ENCODE peak calls at places on chromosomes 4 and X, in five cellular contexts. One of them, this sample, is unnamed.

GRCh38 chrX:105221374-105221773 is 880 bp upstream of the TEX13A start:
- DNase-seq in GM23338: no peak
- DNase-seq in PC-9: no peak
- DNase-seq in DND-41: no peak
- DNase-seq in fibroblast of lung: no peak
- DNase-seq in this sample: no peak

GRCh38 chr4:145863191-145863590 is 75.4 kb downstream of the ZNF827 start:
- DNase-seq in GM23338: no peak
- DNase-seq in DND-41: no peak
- DNase-seq in PC-9: no peak
- DNase-seq in fibroblast of lung: no peak
- DNase-seq in this sample: no peak

GRCh38 chr4:85747871-85748491 is 273.0 kb downstream of the ARHGAP24 start:
- DNase-seq in fibroblast of lung: peak
- DNase-seq in GM23338: peak
- DNase-seq in DND-41: peak
- DNase-seq in PC-9: peak
- DNase-seq in this sample: peak

GRCh38 chr4:168724960-168725359 is 228.1 kb downstream of the PALLD start:
- DNase-seq in GM23338: peak
- DNase-seq in fibroblast of lung: peak
- DNase-seq in DND-41: no peak
- DNase-seq in PC-9: no peak
- DNase-seq in this sample: no peak

GRCh38 chr4:174873931-174874330 is 44.2 kb upstream of the ADAM29 start:
- DNase-seq in PC-9: peak
- DNase-seq in fibroblast of lung: no peak
- DNase-seq in GM23338: peak
- DNase-seq in DND-41: peak
- DNase-seq in this sample: no peak

GRCh38 chrX:9566150-9566621 is 101.3 kb downstream of the TBL1X start:
- DNase-seq in fibroblast of lung: peak
- DNase-seq in GM23338: no peak
- DNase-seq in PC-9: peak
- DNase-seq in DND-41: peak
- DNase-seq in this sample: peak

GRCh38 chrX:46072776-46073175 is 472.4 kb downstream of the ZNF674 start:
- DNase-seq in GM23338: no peak
- DNase-seq in DND-41: no peak
- DNase-seq in PC-9: no peak
- DNase-seq in fibroblast of lung: no peak
- DNase-seq in this sample: no peak

GRCh38 chr4:98452091-98452490 is 190.9 kb downstream of the RAP1GDS1 start:
- DNase-seq in DND-41: no peak
- DNase-seq in fibroblast of lung: no peak
- DNase-seq in PC-9: no peak
- DNase-seq in GM23338: no peak
- DNase-seq in this sample: no peak

GRCh38 chr4:161252520-161253141 is 911.2 kb downstream of the FSTL5 start:
- DNase-seq in DND-41: no peak
- DNase-seq in GM23338: peak
- DNase-seq in fibroblast of lung: peak
- DNase-seq in PC-9: no peak
- DNase-seq in this sample: no peak

GRCh38 chr4:75623036-75623435 is 7.3 kb downstream of the CDKL2 start:
- DNase-seq in fibroblast of lung: no peak
- DNase-seq in GM23338: no peak
- DNase-seq in PC-9: no peak
- DNase-seq in DND-41: no peak
- DNase-seq in this sample: no peak

GRCh38 chr4:10299601-10300000 is 157.6 kb downstream of the ZNF518B start:
- DNase-seq in GM23338: no peak
- DNase-seq in fibroblast of lung: no peak
- DNase-seq in DND-41: no peak
- DNase-seq in PC-9: no peak
- DNase-seq in this sample: no peak

GRCh38 chr4:121977251-121978168 is 25.6 kb upstream of the TRPC3 start:
- DNase-seq in DND-41: no peak
- DNase-seq in fibroblast of lung: peak
- DNase-seq in GM23338: no peak
- DNase-seq in PC-9: peak
- DNase-seq in this sample: no peak

GRCh38 chr4:88098993-88099752 is 59.3 kb downstream of the ABCG2 start:
- DNase-seq in GM23338: no peak
- DNase-seq in PC-9: no peak
- DNase-seq in DND-41: no peak
- DNase-seq in fibroblast of lung: no peak
- DNase-seq in this sample: no peak

GRCh38 chr4:145719752-145720624 is 40.0 kb downstream of the C4orf51 start:
- DNase-seq in fibroblast of lung: no peak
- DNase-seq in GM23338: peak
- DNase-seq in DND-41: peak
- DNase-seq in PC-9: no peak
- DNase-seq in this sample: no peak

GRCh38 chrX:11702420-11702819 is 36.7 kb upstream of the ARHGAP6 start:
- DNase-seq in fibroblast of lung: no peak
- DNase-seq in GM23338: no peak
- DNase-seq in PC-9: no peak
- DNase-seq in DND-41: no peak
- DNase-seq in this sample: no peak

GRCh38 chr4:20194079-20195013 is 57.4 kb upstream of the SLIT2 start:
- DNase-seq in GM23338: no peak
- DNase-seq in fibroblast of lung: peak
- DNase-seq in DND-41: no peak
- DNase-seq in PC-9: no peak
- DNase-seq in this sample: peak

GRCh38 chrX:23820235-23820782 is 37.3 kb downstream of the SAT1 start:
- DNase-seq in PC-9: no peak
- DNase-seq in fibroblast of lung: no peak
- DNase-seq in DND-41: no peak
- DNase-seq in GM23338: no peak
- DNase-seq in this sample: no peak

GRCh38 chrX:46722742-46723568 is 36.0 kb downstream of the SLC9A7 start:
- DNase-seq in PC-9: no peak
- DNase-seq in DND-41: no peak
- DNase-seq in fibroblast of lung: peak
- DNase-seq in GM23338: no peak
- DNase-seq in this sample: no peak

GRCh38 chrX:71532078-71532752 is 689 bp upstream of the OGT start:
- DNase-seq in PC-9: no peak
- DNase-seq in DND-41: peak
- DNase-seq in GM23338: no peak
- DNase-seq in fibroblast of lung: peak
- DNase-seq in this sample: no peak

GRCh38 chr4:188037003-188037713 is 41.6 kb downstream of the ZFP42 start:
- DNase-seq in PC-9: no peak
- DNase-seq in fibroblast of lung: peak
- DNase-seq in DND-41: no peak
- DNase-seq in GM23338: no peak
- DNase-seq in this sample: no peak

GRCh38 chrX:105658136-105658535 is 164.2 kb upstream of the NRK start:
- DNase-seq in DND-41: no peak
- DNase-seq in fibroblast of lung: peak
- DNase-seq in PC-9: peak
- DNase-seq in GM23338: no peak
- DNase-seq in this sample: no peak

GRCh38 chr4:119854364-119854763 is 212.3 kb downstream of the MAD2L1 start:
- DNase-seq in DND-41: no peak
- DNase-seq in PC-9: no peak
- DNase-seq in fibroblast of lung: peak
- DNase-seq in GM23338: no peak
- DNase-seq in this sample: no peak

DNA sequence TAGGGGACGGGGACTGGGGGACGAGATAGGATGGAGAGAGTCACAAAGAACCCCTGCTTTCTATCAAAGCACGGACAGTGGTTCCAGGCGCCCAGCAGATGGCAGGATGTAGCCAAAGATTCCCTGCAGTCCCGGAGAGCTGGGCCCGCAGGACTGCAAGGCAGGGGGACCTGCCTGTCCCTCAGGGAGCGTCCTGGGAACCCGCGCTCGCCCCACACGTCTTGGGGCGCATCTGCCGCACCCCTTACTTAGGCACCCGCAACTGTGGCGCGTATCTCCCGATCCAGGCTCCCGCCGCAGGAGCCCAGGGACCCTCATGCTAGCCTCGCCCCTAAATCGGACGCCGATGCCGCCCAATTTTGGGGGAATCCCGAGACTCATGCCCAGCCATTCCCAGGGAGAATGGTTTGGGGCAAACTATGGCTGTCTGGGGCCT is 742 bp upstream of the STK32B start:
- DNase-seq in DND-41: peak
- DNase-seq in GM23338: peak
- DNase-seq in PC-9: peak
- DNase-seq in fibroblast of lung: peak
- DNase-seq in this sample: peak
- TF ChIP-seq EZH2 in DND-41: no peak
- TF ChIP-seq EZH2 in GM23338: peak
- TF ChIP-seq EZH2 in PC-9: no peak
- TF ChIP-seq EZH2 in fibroblast of lung: no peak
- TF ChIP-seq EZH2 in this sample: no peak

DNA sequence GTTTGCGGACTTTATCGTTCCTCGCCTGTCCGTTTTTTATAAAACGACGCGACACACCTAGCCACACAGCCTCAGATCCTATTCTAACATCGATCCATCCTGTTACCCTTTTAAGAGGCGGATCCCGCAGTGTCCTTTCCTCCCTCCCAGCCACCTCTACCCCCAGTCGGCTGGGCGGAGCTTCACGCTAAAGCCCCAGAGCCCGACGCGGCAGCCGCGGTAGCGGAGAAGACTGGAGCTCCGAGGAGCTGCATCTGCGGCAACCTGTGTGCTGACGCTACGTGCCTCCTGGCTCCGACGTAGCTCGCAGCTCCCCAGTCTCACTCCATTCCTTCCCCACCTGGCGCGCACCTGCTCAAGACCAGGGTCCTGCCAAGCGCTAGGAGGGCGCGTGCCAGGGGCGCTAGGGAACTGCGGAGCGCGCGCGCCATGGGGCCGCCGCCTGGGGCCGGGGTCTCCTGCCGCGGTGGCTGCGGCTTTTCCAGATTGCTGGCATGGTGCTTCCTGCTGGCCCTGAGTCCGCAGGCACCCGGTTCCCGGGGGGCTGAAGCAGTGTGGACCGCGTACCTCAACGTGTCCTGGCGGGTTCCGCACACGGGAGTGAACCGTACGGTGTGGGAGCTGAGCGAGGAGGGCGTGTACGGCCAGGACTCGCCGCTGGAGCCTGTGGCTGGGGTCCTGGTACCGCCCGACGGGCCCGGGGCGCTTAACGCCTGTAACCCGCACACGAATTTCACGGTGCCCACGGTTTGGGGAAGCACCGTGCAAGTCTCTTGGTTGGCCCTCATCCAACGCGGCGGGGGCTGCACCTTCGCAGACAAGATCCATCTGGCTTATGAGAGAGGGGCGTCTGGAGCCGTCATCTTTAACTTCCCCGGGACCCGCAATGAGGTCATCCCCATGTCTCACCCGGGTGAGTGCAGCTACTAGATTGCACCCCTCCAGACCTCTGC is at the start of gene RNF128:
- DNase-seq in fibroblast of lung: peak
- DNase-seq in PC-9: peak
- DNase-seq in DND-41: no peak
- DNase-seq in GM23338: peak
- DNase-seq in this sample: no peak
- TF ChIP-seq EZH2 in fibroblast of lung: no peak
- TF ChIP-seq EZH2 in PC-9: no peak
- TF ChIP-seq EZH2 in DND-41: no peak
- TF ChIP-seq EZH2 in GM23338: no peak
- TF ChIP-seq EZH2 in this sample: no peak

DNA sequence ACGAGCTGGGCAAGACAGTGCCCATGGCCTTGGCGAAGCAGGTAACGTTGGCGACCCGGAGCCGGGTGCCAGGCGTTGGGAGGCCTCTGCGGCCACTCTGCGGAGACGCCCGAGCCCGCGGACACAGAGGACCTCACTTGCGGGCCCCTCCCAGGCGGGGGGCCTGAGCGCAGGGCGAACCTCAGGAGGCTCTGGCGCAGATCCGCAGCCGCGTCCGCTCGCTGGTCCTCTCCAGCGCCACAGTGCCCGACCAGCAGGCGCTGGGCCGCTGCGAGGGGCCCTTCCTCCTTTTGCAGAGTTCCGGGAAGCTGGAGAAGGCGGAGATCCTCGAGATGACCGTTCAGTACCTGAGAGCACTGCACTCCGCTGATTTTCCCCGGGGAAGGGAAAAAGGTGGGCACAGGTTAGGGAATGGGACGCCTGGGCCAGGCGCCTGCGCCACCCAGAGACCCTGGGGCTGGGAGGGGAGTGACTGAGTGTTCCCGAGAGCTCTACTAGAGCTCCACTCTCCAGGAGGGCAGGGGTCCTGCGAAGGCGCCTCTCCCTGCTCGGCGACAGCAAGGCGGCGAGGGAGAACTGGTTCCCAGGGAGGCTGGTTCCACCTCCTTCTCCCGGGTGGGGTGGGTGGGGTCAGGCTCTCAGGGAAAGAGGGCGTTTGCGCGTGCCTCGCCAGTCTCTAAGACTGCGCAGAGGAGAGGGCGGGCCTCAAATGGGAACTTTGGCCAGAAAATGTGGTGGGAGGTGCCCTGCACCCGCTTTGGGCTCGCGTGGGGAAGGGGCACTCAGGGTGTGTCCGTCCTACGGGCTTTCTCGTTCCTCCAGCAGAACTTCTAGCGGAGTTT is 1.4 kb downstream of the HELT start:
- DNase-seq in GM23338: peak
- DNase-seq in fibroblast of lung: no peak
- DNase-seq in PC-9: no peak
- DNase-seq in DND-41: no peak
- DNase-seq in this sample: no peak
- TF ChIP-seq EZH2 in GM23338: peak
- TF ChIP-seq EZH2 in fibroblast of lung: no peak
- TF ChIP-seq EZH2 in PC-9: no peak
- TF ChIP-seq EZH2 in DND-41: no peak
- TF ChIP-seq EZH2 in this sample: no peak

GRCh38 chrX:39050427-39050826 is 249.2 kb downstream of the MID1IP1 start:
- DNase-seq in DND-41: no peak
- DNase-seq in PC-9: no peak
- DNase-seq in GM23338: no peak
- DNase-seq in fibroblast of lung: no peak
- DNase-seq in this sample: no peak
- TF ChIP-seq EZH2 in DND-41: no peak
- TF ChIP-seq EZH2 in PC-9: no peak
- TF ChIP-seq EZH2 in GM23338: no peak
- TF ChIP-seq EZH2 in fibroblast of lung: no peak
- TF ChIP-seq EZH2 in this sample: no peak

GRCh38 chrX:69614896-69615295 is 1.0 kb upstream of the EDA start:
- DNase-seq in DND-41: no peak
- DNase-seq in PC-9: no peak
- DNase-seq in GM23338: no peak
- DNase-seq in fibroblast of lung: no peak
- DNase-seq in this sample: no peak
- TF ChIP-seq EZH2 in DND-41: no peak
- TF ChIP-seq EZH2 in PC-9: no peak
- TF ChIP-seq EZH2 in GM23338: no peak
- TF ChIP-seq EZH2 in fibroblast of lung: no peak
- TF ChIP-seq EZH2 in this sample: no peak

GRCh38 chrX:145818522-145819075 is 970 bp downstream of the SLITRK2 start:
- DNase-seq in GM23338: no peak
- DNase-seq in DND-41: no peak
- DNase-seq in fibroblast of lung: peak
- DNase-seq in PC-9: no peak
- DNase-seq in this sample: no peak
- TF ChIP-seq EZH2 in GM23338: peak
- TF ChIP-seq EZH2 in DND-41: no peak
- TF ChIP-seq EZH2 in fibroblast of lung: no peak
- TF ChIP-seq EZH2 in PC-9: no peak
- TF ChIP-seq EZH2 in this sample: no peak

GRCh38 chr4:13547563-13548041 is 3.3 kb upstream of the NKX3-2 start:
- DNase-seq in GM23338: peak
- DNase-seq in fibroblast of lung: no peak
- DNase-seq in PC-9: no peak
- DNase-seq in DND-41: peak
- DNase-seq in this sample: no peak
- TF ChIP-seq EZH2 in GM23338: peak
- TF ChIP-seq EZH2 in fibroblast of lung: peak
- TF ChIP-seq EZH2 in PC-9: no peak
- TF ChIP-seq EZH2 in DND-41: no peak
- TF ChIP-seq EZH2 in this sample: no peak

This sample was measured in SK-N-MC.